ENCODE peak calls at places on chromosome 19, in seven cellular contexts. U is heart left ventricle, R is IMR-90, W is A673, K is RWPE1, E is iPS DF 6.9, F is caudate nucleus. I is an unnamed sample.

GRCh38 chr19:33767898-33768413 is 28.7 kb upstream of the KCTD15 start:
- DNase-seq in U (no peak), R (peak), W (peak), K (no peak), E (peak), F (no peak), I (peak)

GRCh38 chr19:48633148-48634035 is 3.8 kb downstream of the DBP start:
- DNase-seq in U (no peak), R (no peak), W (no peak), K (no peak), E (no peak), F (no peak), I (no peak)

GRCh38 chr19:9986787-9987281 is 23.5 kb downstream of the COL5A3 start:
- DNase-seq in U (peak), R (peak), W (no peak), K (no peak), E (no peak), F (peak), I (no peak)

GRCh38 chr19:13169769-13170168 is 19.6 kb downstream of the IER2 start:
- DNase-seq in U (no peak), R (peak), W (no peak), K (peak), E (no peak), F (no peak), I (peak)

GRCh38 chr19:45250216-45250831 is 747 bp upstream of the MARK4 start:
- DNase-seq in U (no peak), R (no peak), W (no peak), K (peak), E (no peak), F (no peak), I (no peak)

GRCh38 chr19:6501740-6502648 is at the start of gene TUBB4A:
- DNase-seq in U (no peak), R (no peak), W (peak), K (no peak), E (no peak), F (peak), I (peak)

GRCh38 chr19:16463991-16464575 is 7.7 kb downstream of the EPS15L1 start:
- DNase-seq in U (no peak), R (peak), W (no peak), K (no peak), E (no peak), F (no peak), I (no peak)

GRCh38 chr19:47436712-47437401 is 17.5 kb upstream of the MEIS3 start:
- DNase-seq in U (peak), R (peak), W (peak), K (peak), E (no peak), F (peak), I (peak)

GRCh38 chr19:9309974-9310446 is 372 bp upstream of the ZNF699 start:
- DNase-seq in U (peak), R (peak), W (peak), K (peak), E (peak), F (peak), I (peak)

GRCh38 chr19:21317821-21318220 is 11.4 kb downstream of the ZNF708 start:
- DNase-seq in U (no peak), R (no peak), W (no peak), K (no peak), E (no peak), F (no peak), I (no peak)

GRCh38 chr19:49224856-49225255 is 67.3 kb downstream of the TRPM4 start:
- DNase-seq in U (peak), R (peak), W (peak), K (peak), E (peak), F (no peak), I (peak)

GRCh38 chr19:53865918-53866696 is 1.6 kb upstream of the MYADM start:
- DNase-seq in U (peak), R (peak), W (peak), K (peak), E (no peak), F (no peak), I (peak)

GRCh38 chr19:33445752-33446070 is 72.2 kb downstream of the CEBPG start:
- DNase-seq in U (no peak), R (no peak), W (no peak), K (no peak), E (no peak), F (no peak), I (no peak)

GRCh38 chr19:8462601-8463000 is 17.8 kb downstream of the HNRNPM start:
- DNase-seq in U (no peak), R (no peak), W (no peak), K (no peak), E (no peak), F (no peak), I (no peak)

GRCh38 chr19:56088454-56089215 is 32.5 kb downstream of the ZNF787 start:
- DNase-seq in U (no peak), R (no peak), W (no peak), K (no peak), E (no peak), F (no peak), I (no peak)

GRCh38 chr19:46076951-46077814 is 36.4 kb upstream of the IGFL4 start:
- DNase-seq in U (peak), R (peak), W (peak), K (peak), E (peak), F (no peak), I (peak)

GRCh38 chr19:49413348-49413747 is 9.9 kb downstream of the PTH2 start:
- DNase-seq in U (peak), R (peak), W (no peak), K (no peak), E (no peak), F (no peak), I (no peak)

GRCh38 chr19:44282846-44283245 is 22.0 kb downstream of the ZNF235 start:
- DNase-seq in U (no peak), R (peak), W (no peak), K (peak), E (no peak), F (no peak), I (no peak)

GRCh38 chr19:49073514-49074378 is 1.2 kb upstream of the KCNA7 start:
- DNase-seq in U (no peak), R (no peak), W (peak), K (no peak), E (no peak), F (no peak), I (no peak)

GRCh38 chr19:13492128-13492527 is 14.2 kb downstream of the CACNA1A start:
- DNase-seq in U (no peak), R (peak), W (no peak), K (no peak), E (no peak), F (no peak), I (no peak)

GRCh38 chr19:49889687-49890348 is 6.9 kb downstream of the IL4I1 start:
- DNase-seq in U (peak), R (peak), W (peak), K (no peak), E (no peak), F (no peak), I (peak)

GRCh38 chr19:12555456-12555930 is 4.2 kb upstream of the ZNF564 start:
- DNase-seq in U (no peak), R (no peak), W (no peak), K (no peak), E (no peak), F (no peak), I (no peak)

GRCh38 chr19:14030997-14031718 is 404 bp upstream of the IL27RA start:
- DNase-seq in U (no peak), R (no peak), W (no peak), K (no peak), E (no peak), F (no peak), I (no peak)

GRCh38 chr19:20318616-20319015 is 151.6 kb downstream of the ZNF486 start:
- DNase-seq in U (no peak), R (no peak), W (no peak), K (no peak), E (no peak), F (no peak), I (no peak)

GRCh38 chr19:17404621-17405249 is 695 bp downstream of the BST2 start:
- DNase-seq in U (no peak), R (no peak), W (no peak), K (no peak), E (no peak), F (no peak), I (no peak)

DNA sequence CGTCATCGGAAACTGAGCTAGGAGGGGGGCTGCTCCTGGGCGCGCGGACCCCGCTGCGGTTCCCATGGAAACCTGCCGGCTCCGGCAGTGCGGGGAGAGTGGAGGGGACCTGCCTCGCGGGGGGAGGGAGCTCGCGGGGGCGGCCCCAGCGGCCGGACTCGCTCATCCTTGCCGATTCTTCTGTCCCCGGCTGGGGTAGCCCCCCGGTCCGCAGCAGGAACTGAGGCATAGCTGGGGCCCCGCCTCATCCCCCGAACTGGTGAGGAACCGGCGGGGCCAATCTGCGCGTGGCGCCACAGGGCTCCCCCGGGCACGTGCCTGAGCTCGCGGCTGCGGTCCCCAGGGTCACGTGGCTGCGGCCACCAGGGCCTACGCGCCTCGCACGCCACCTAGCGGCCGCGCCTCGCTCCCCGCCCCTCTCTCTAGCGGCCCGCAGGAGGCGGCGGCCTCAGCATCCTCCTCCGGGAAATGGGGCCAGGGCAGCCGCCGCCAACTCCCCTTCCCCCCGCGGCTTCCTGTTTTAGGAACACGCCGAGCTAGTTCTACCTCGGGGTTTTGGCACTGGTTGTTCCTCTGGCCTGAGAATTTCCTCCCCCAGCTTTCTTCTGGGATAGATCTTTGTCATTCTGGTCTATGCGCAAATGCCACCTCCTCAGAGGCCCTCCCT is 1.7 kb upstream of the ELAVL3 start:
- DNase-seq in U (peak), R (peak), W (peak), K (peak), E (no peak), F (peak), I (peak)
- H3K27ac ChIP-seq in U (no peak), R (no peak), W (peak), K (no peak), E (no peak), F (peak), I (no peak)

DNA sequence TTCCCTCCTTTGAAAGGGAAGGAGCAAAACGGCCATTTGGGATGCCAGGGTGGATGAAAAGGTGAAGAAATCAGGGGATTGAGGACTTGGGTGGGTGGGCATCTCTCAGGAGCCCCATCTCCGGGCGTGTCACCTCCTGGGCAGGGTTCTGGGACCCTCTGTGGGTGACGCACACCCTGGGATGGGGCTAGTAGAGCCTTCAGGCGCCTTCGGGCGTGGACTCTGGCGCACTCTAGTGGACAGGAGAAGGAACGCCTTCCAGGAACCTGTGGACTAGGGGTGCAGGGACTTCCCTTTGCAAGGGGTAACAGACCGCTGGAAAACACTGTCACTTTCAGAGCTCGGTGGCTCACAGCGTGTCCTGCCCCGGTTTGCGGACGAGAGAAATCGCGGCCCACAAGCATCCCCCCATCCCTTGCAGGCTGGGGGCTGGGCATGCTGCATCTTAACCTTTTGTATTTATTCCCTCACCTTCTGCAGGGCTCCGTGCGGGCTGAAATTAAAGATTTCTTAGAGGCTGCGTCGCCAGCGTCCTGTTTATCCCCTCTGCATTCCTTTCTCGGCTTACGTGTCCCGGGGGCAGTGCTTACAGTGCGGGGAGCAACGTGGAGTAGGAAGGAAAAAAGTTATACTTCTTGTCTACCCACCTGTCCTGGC is 15.2 kb upstream of the S1PR4 start:
- DNase-seq in U (peak), R (peak), W (peak), K (peak), E (peak), F (peak), I (peak)
- H3K27ac ChIP-seq in U (no peak), R (no peak), W (no peak), K (peak), E (no peak), F (no peak), I (no peak)

DNA sequence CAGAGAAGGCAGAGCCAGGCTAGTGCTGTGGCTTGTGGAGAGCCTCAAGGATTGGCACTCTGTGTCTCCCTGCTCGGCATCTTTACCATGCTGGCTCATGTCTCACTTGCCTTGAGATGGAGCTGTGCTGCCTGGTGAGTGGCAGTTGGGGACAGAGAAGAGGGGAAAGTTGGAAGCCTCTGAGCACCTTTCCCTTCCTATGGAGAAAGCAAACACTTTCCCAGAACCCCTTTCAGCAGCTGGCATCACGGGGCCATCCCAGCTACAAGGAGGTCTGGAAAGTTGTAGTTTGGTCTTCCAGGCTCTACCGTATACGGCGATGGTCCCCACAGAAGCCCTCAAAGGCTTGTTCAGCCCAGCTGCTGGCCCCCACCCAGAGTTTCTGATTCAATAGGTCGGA is 58.7 kb downstream of the DPF1 start:
- DNase-seq in U (no peak), R (no peak), W (no peak), K (no peak), E (no peak), F (no peak), I (no peak)
- H3K27ac ChIP-seq in U (no peak), R (no peak), W (no peak), K (peak), E (no peak), F (no peak), I (no peak)

GRCh38 chr19:3785938-3786824 is at the start of gene MATK:
- DNase-seq in U (no peak), R (no peak), W (no peak), K (peak), E (no peak), F (no peak), I (no peak)
- H3K27ac ChIP-seq in U (no peak), R (no peak), W (peak), K (no peak), E (no peak), F (no peak), I (no peak)